ENCODE peak calls at places on chromosome 22, in five cellular contexts. Q, W, O, Z and S are unnamed samples.

GRCh38 chr22:48340727-48341709 is 1486.7 kb downstream of the BRD1 start:
- DNase-seq in Q (no peak), W (no peak), O (no peak), Z (no peak), S (no peak)

GRCh38 chr22:19717691-19718254 is 3.5 kb downstream of the SEPTIN5 start:
- DNase-seq in Q (peak), W (peak), O (peak), Z (peak), S (peak)

GRCh38 chr22:40006641-40007040 is 11.9 kb downstream of the FAM83F start:
- DNase-seq in Q (no peak), W (no peak), O (no peak), Z (no peak), S (no peak)

GRCh38 chr22:19974935-19975706 is 33.5 kb upstream of the TXNRD2 start:
- DNase-seq in Q (no peak), W (no peak), O (no peak), Z (no peak), S (no peak)

GRCh38 chr22:50595189-50595588 is 5.4 kb upstream of the MAPK8IP2 start:
- DNase-seq in Q (no peak), W (no peak), O (no peak), Z (no peak), S (no peak)

GRCh38 chr22:45129703-45130524 is 33.8 kb upstream of the NUP50 start:
- DNase-seq in Q (no peak), W (no peak), O (no peak), Z (no peak), S (no peak)

GRCh38 chr22:46563381-46564083 is 26.1 kb upstream of the CELSR1 start:
- DNase-seq in Q (peak), W (peak), O (peak), Z (peak), S (peak)

GRCh38 chr22:18962308-18962635 is 26.2 kb upstream of the PRODH start:
- DNase-seq in Q (no peak), W (no peak), O (no peak), Z (no peak), S (no peak)

GRCh38 chr22:50473088-50473487 is 1.7 kb downstream of the SBF1 start:
- DNase-seq in Q (no peak), W (no peak), O (peak), Z (no peak), S (peak)

GRCh38 chr22:29635734-29636357 is 32.4 kb downstream of the NF2 start:
- DNase-seq in Q (no peak), W (peak), O (no peak), Z (no peak), S (peak)

GRCh38 chr22:50585238-50585637 is 2.6 kb upstream of the CHKB start:
- DNase-seq in Q (no peak), W (no peak), O (no peak), Z (no peak), S (no peak)

GRCh38 chr22:36277482-36278291 is 24.8 kb downstream of the APOL1 start:
- DNase-seq in Q (no peak), W (peak), O (peak), Z (peak), S (peak)

GRCh38 chr22:24282401-24282800 is 11.8 kb downstream of the SPECC1L start:
- DNase-seq in Q (no peak), W (no peak), O (no peak), Z (no peak), S (no peak)

GRCh38 chr22:46750861-46751260 is 11.6 kb upstream of the TBC1D22A start:
- DNase-seq in Q (no peak), W (no peak), O (peak), Z (peak), S (peak)

GRCh38 chr22:17137226-17137625 is 16.1 kb upstream of the TMEM121B start:
- DNase-seq in Q (no peak), W (no peak), O (no peak), Z (no peak), S (no peak)

GRCh38 chr22:46052331-46052771 is 75.4 kb upstream of the WNT7B start:
- DNase-seq in Q (no peak), W (no peak), O (no peak), Z (no peak), S (no peak)

GRCh38 chr22:23565288-23565941 is 14.7 kb downstream of the IGLL1 start:
- DNase-seq in Q (no peak), W (peak), O (peak), Z (no peak), S (peak)

GRCh38 chr22:40482886-40483285 is 112.5 kb downstream of the SGSM3 start:
- DNase-seq in Q (no peak), W (no peak), O (no peak), Z (no peak), S (no peak)

GRCh38 chr22:46262449-46263207 is 515 bp downstream of the PKDREJ start:
- DNase-seq in Q (peak), W (peak), O (peak), Z (peak), S (no peak)

GRCh38 chr22:17829691-17830040 is 55.4 kb upstream of the BID start:
- DNase-seq in Q (no peak), W (no peak), O (no peak), Z (no peak), S (no peak)

GRCh38 chr22:46087816-46088277 is 62.5 kb upstream of the PPARA start:
- DNase-seq in Q (peak), W (peak), O (peak), Z (peak), S (peak)

GRCh38 chr22:30420401-30421178 is 5.0 kb upstream of the MTFP1 start:
- DNase-seq in Q (no peak), W (no peak), O (no peak), Z (no peak), S (peak)

GRCh38 chr22:28478564-28478963 is 201.1 kb downstream of the TTC28 start:
- DNase-seq in Q (no peak), W (no peak), O (no peak), Z (no peak), S (no peak)

GRCh38 chr22:28481725-28482124 is 197.9 kb downstream of the TTC28 start:
- DNase-seq in Q (no peak), W (no peak), O (no peak), Z (no peak), S (no peak)

GRCh38 chr22:28479912-28480311 is 199.7 kb downstream of the TTC28 start:
- DNase-seq in Q (no peak), W (no peak), O (no peak), Z (no peak), S (no peak)

GRCh38 chr22:28474248-28474647 is 205.4 kb downstream of the TTC28 start:
- DNase-seq in Q (no peak), W (peak), O (no peak), Z (no peak), S (no peak)

GRCh38 chr22:28477556-28477955 is 202.1 kb downstream of the TTC28 start:
- DNase-seq in Q (no peak), W (no peak), O (no peak), Z (no peak), S (no peak)
- TF ChIP-seq CTCF in Q (no peak), W (no peak), O (no peak), Z (no peak), S (no peak)

DNA sequence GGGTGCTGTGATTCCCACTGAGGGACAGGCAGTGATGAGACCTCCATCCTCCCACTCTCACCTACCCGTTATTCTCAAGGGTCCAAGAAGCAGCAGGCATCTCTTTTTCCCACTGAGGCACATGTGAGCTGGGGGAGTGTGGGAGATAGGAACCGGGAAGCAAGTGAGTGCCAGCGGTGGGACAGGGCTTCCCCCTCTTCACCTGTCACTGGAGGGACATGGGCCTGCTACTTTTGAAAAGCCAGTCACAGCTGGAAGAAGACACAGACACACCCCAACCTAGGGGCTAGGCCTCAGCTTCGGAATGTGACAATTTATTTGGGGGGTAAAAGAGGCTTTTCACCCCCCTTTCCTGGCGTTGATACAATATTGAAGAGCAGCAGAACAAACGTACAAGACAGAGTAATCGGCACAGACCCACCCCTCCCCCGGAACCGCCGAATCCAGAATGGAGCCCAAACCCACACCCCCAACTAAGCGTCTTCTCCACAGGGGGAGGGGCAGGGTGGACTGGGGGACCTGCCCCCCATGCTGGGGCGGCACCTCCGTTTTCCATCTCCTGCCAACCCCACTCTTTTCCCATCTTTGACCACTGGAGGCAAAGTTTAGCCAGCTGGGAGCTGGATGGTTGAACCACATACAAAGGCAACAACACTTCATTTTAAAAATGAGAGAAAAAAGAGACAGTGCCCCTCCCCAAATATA is 10.7 kb downstream of the CBX6 start:
- DNase-seq in Q (no peak), W (no peak), O (no peak), Z (no peak), S (no peak)
- TF ChIP-seq CTCF in Q (no peak), W (no peak), O (no peak), Z (no peak), S (peak)

GRCh38 chr22:33521879-33522665 is 398.2 kb downstream of the LARGE1 start:
- DNase-seq in Q (no peak), W (no peak), O (no peak), Z (no peak), S (no peak)
- TF ChIP-seq CTCF in Q (no peak), W (no peak), O (no peak), Z (no peak), S (no peak)

DNA sequence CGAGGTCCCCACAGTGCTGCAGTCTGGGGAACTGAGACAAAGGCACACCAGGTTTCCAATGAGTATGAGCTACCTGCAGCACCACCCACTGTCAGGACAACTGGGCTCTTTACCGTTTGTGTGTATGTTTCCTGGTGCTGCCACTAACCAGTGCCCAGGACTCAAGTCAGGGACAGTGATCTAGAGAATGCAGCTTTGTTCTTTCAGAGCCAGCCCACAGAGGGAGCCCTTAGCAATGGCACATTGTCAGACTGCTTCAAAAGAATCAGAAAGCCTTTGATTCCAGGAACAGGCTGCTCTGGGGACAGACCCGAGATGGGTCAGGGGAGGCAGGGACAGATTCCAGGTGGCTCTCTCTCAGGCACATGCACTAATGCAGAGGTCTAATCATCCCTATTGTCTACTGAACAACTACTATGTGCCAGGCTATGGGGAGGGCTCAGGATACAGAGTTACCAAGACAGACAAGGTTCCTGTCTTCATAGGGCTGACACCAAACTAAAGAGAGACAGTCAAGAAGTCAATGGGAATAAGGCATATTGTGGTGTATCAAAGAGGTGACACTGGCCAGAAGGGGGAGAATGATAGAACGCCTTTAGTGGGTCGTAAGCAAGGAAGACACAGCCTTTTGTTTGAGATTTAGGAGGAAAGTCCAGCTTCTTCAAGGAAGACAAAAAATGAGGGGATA is 103.7 kb downstream of the VPREB1 start:
- DNase-seq in Q (no peak), W (peak), O (no peak), Z (no peak), S (peak)
- TF ChIP-seq CTCF in Q (no peak), W (peak), O (no peak), Z (no peak), S (no peak)

GRCh38 chr22:32531955-32532818 is 57.6 kb downstream of the FBXO7 start:
- DNase-seq in Q (peak), W (peak), O (peak), Z (peak), S (peak)

GRCh38 chr22:32528316-32528715 is 53.7 kb downstream of the FBXO7 start:
- DNase-seq in Q (no peak), W (no peak), O (no peak), Z (no peak), S (no peak)

GRCh38 chr22:32528984-32529982 is 54.7 kb downstream of the FBXO7 start:
- DNase-seq in Q (peak), W (peak), O (peak), Z (peak), S (peak)

GRCh38 chr22:32531228-32531627 is 56.6 kb downstream of the FBXO7 start:
- DNase-seq in Q (peak), W (no peak), O (no peak), Z (peak), S (no peak)

GRCh38 chr22:32527756-32528155 is 53.1 kb downstream of the FBXO7 start:
- DNase-seq in Q (no peak), W (no peak), O (no peak), Z (no peak), S (no peak)
- TF ChIP-seq CTCF in Q (no peak), W (no peak), O (no peak), Z (no peak), S (no peak)

GRCh38 chr22:25941365-25941960 is 199.5 kb downstream of the MYO18B start:
- DNase-seq in Q (no peak), W (no peak), O (no peak), Z (no peak), S (no peak)
- TF ChIP-seq CTCF in Q (no peak), W (no peak), O (no peak), Z (no peak), S (no peak)

GRCh38 chr22:37943471-37944198 is 9.8 kb downstream of the C22orf23 start:
- DNase-seq in Q (no peak), W (no peak), O (no peak), Z (no peak), S (no peak)

GRCh38 chr22:37940698-37941376 is 12.6 kb downstream of the C22orf23 start:
- DNase-seq in Q (no peak), W (peak), O (no peak), Z (no peak), S (no peak)
- TF ChIP-seq CTCF in Q (no peak), W (no peak), O (no peak), Z (no peak), S (no peak)

DNA sequence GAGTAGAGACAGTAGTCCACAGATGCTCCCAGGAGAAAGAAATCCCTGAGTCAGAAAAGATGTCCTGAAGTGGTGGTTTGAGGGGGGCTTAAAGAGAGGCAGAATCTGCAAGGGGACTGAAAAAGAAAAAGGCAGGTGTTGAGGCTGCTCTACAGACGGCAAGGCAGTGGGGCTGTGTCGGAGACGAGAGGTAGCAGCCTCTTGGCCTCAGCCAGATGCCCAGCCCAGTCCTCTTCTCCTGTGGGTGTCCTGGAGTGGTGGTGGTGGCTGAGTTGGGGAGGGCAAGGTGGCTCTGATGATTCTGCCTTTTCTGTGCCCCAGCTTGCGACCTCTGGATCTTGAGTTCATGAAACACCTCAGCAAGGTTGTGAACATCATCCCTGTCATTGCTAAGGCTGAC is 9.3 kb upstream of the WBP2NL start:
- DNase-seq in Q (no peak), W (no peak), O (no peak), Z (no peak), S (no peak)
- TF ChIP-seq CTCF in Q (no peak), W (no peak), O (no peak), Z (no peak), S (no peak)